ENCODE peak calls at places on chromosome 9, in eight cellular contexts. F is right atrium auricular region; W is A549; Z is ovary; I is activated CD8-positive, alpha-beta memory T cell treated with anti-CD3 and anti-CD28 coated beads, Interleukin-2, amount 50 U/mL, for 48 hours; U is activated naive CD4-positive, alpha-beta T cell; A is stimulated activated CD4-positive, alpha-beta T cell treated with anti-CD3 and anti-CD28 coated beads, Interleukin-15, amount 100 ng/mL, for 1 hour; J is GM12865. L is an unnamed sample.

GRCh38 chr9:21801683-21802417 is 586 bp upstream of the MTAP start:
- DNase-seq in F (peak), W (peak), Z (peak), I (peak), U (no peak), A (no peak), J (peak), L (peak)

GRCh38 chr9:87694236-87694755 is 31.6 kb upstream of the CTSL start:
- DNase-seq in F (peak), W (no peak), Z (no peak), I (peak), U (no peak), A (no peak), J (no peak), L (no peak)

GRCh38 chr9:98251554-98251953 is 3.9 kb downstream of the TBC1D2 start:
- DNase-seq in F (no peak), W (peak), Z (no peak), I (no peak), U (no peak), A (no peak), J (no peak), L (peak)

GRCh38 chr9:91954841-91955471 is 4.9 kb upstream of the ROR2 start:
- DNase-seq in F (no peak), W (peak), Z (peak), I (peak), U (no peak), A (no peak), J (peak), L (peak)

GRCh38 chr9:109793196-109793595 is 13.2 kb downstream of the PALM2AKAP2 start:
- DNase-seq in F (no peak), W (peak), Z (no peak), I (no peak), U (no peak), A (no peak), J (no peak), L (no peak)

GRCh38 chr9:32300373-32300772 is 84.1 kb upstream of the ACO1 start:
- DNase-seq in F (no peak), W (no peak), Z (no peak), I (no peak), U (no peak), A (no peak), J (no peak), L (no peak)

GRCh38 chr9:96554326-96554725 is 65.3 kb downstream of the CDC14B start:
- DNase-seq in F (no peak), W (no peak), Z (no peak), I (no peak), U (no peak), A (no peak), J (no peak), L (no peak)

GRCh38 chr9:131467214-131467935 is 35.3 kb upstream of the POMT1 start:
- DNase-seq in F (no peak), W (no peak), Z (no peak), I (no peak), U (no peak), A (no peak), J (no peak), L (no peak)

GRCh38 chr9:22119537-22120167 is 110.5 kb upstream of the CDKN2B start:
- DNase-seq in F (no peak), W (no peak), Z (no peak), I (no peak), U (no peak), A (no peak), J (peak), L (peak)